ENCODE peak calls at places on chromosomes 11 and 22, in eight cellular contexts. H is ovary; Z is CD8-positive, alpha-beta memory T cell; E is CD4-positive, CD25-positive, alpha-beta regulatory T cell; N is mammary epithelial cell; O is H1; K is body of pancreas; S is OCI-LY7. G is an unnamed sample.

GRCh38 chr11:72578051-72578450 is 96.2 kb downstream of the PDE2A start:
- DNase-seq in E (no peak), O (no peak), S (no peak), H (peak; percentile 15), K (peak; percentile 4), N (no peak), Z (no peak), G (no peak)

GRCh38 chr22:37218399-37218770 is 6.1 kb upstream of the SSTR3 start:
- DNase-seq in S (no peak), E (no peak), K (no peak), H (no peak), Z (no peak), N (no peak), O (no peak), G (no peak)

GRCh38 chr11:69166186-69167115 is 10.7 kb downstream of the SMIM38 start:
- DNase-seq in E (no peak), N (peak; percentile 83), S (peak; percentile 2), Z (no peak), K (peak; percentile 22), O (no peak), H (no peak), G (no peak)

GRCh38 chr11:83140691-83141455 is 16.1 kb upstream of the PCF11 start:
- DNase-seq in K (no peak), N (no peak), H (no peak), O (no peak), Z (no peak), S (peak; percentile 63), E (no peak), G (no peak)

GRCh38 chr11:58927393-58928081 is 11.8 kb upstream of the GLYATL1 start:
- DNase-seq in Z (no peak), K (peak; percentile 67), E (peak; percentile 8), S (peak; percentile 29), H (no peak), O (peak; percentile 84), N (no peak), G (peak; percentile 39)

GRCh38 chr11:84947970-84948600 is 679.1 kb downstream of the DLG2 start:
- DNase-seq in S (no peak), K (no peak), N (peak; percentile 5), Z (no peak), H (no peak), E (no peak), O (no peak), G (no peak)

GRCh38 chr11:133927690-133928627 is 28.8 kb downstream of the IGSF9B start:
- DNase-seq in N (peak; percentile 56), K (peak; percentile 74), O (peak; percentile 89), H (peak; percentile 65), Z (peak; percentile 54), S (peak; percentile 53), E (peak; percentile 63), G (peak; percentile 43)

GRCh38 chr11:115279831-115280761 is 224.1 kb downstream of the CADM1 start:
- DNase-seq in E (no peak), K (no peak), Z (no peak), N (no peak), H (no peak), O (no peak), S (no peak), G (no peak)

GRCh38 chr11:71563401-71563800 is 2.0 kb upstream of the KRTAP5-10 start:
- DNase-seq in H (no peak), S (peak; percentile 34), Z (no peak), N (peak; percentile 55), K (no peak), O (no peak), E (peak; percentile 8), G (no peak)

GRCh38 chr11:100719809-100720221 is 32.7 kb downstream of the ARHGAP42 start:
- DNase-seq in H (peak; percentile 62), N (peak; percentile 79), Z (no peak), E (no peak), K (peak; percentile 68), O (no peak), S (no peak), G (no peak)

GRCh38 chr11:70078095-70078795 is at the start of gene ANO1:
- DNase-seq in K (no peak), N (no peak), S (no peak), O (peak; percentile 61), H (no peak), E (no peak), Z (no peak), G (no peak)

GRCh38 chr11:61011239-61011870 is 39.9 kb downstream of the CD6 start:
- DNase-seq in K (peak; percentile 33), N (no peak), S (no peak), Z (no peak), E (no peak), H (peak; percentile 63), O (no peak), G (no peak)

GRCh38 chr11:61010466-61011238 is 39.2 kb downstream of the CD6 start:
- DNase-seq in E (no peak), O (no peak), Z (no peak), H (no peak), N (no peak), K (no peak), S (no peak), G (no peak)

GRCh38 chr11:61008971-61009370 is 37.5 kb downstream of the CD6 start:
- DNase-seq in K (no peak), S (no peak), O (no peak), Z (no peak), E (no peak), H (no peak), N (no peak), G (no peak)

GRCh38 chr11:61007971-61008896 is 36.8 kb downstream of the CD6 start:
- DNase-seq in K (peak; percentile 35), S (no peak), E (no peak), O (peak; percentile 93), H (no peak), N (no peak), Z (no peak), G (peak; percentile 42)

GRCh38 chr11:61009392-61010275 is 38.2 kb downstream of the CD6 start:
- DNase-seq in E (no peak), H (no peak), K (no peak), Z (no peak), O (no peak), N (no peak), S (no peak), G (no peak)
- H3K4me1 ChIP-seq in E (peaks cover 22% of the 10 kb centered on the region), H (peaks cover 14% of the 10 kb centered on the region), K (peaks cover 25% of the 10 kb centered on the region), Z (peaks cover 36% of the 10 kb centered on the region), O (no peaks in the 10 kb centered on the region), N (peaks cover 8% of the 10 kb centered on the region), S (no peaks in the 10 kb centered on the region), G (peaks cover 5% of the 10 kb centered on the region)

DNA sequence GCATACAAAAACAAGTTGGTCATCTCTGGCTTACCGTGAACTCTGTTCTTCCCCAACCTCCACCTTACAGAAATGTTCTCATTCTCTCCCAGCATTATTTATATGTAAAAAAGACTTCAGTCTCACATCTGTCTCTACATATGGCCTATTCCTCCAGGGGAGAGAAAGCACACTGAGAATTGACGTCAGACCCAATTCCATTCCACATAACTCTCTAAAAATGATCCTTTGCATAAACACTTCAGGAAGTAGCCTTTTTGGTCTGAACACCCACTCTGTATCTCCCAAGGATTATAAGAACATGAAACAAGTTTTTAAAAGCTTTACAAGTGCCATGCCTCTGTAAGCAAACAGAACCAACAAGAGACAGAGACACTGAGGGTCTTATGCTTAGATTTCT is 48.4 kb upstream of the PPP2R1B start:
- DNase-seq in S (no peak), E (no peak), H (no peak), Z (no peak), K (no peak), O (no peak), N (no peak), G (no peak)
- H3K4me3 ChIP-seq in S (no peak overlapping the region), E (no peak overlapping the region), H (no peak overlapping the region), Z (no peak overlapping the region), K (no peak overlapping the region), O (no peak overlapping the region), N (no peak overlapping the region), G (no peak overlapping the region)

DNA sequence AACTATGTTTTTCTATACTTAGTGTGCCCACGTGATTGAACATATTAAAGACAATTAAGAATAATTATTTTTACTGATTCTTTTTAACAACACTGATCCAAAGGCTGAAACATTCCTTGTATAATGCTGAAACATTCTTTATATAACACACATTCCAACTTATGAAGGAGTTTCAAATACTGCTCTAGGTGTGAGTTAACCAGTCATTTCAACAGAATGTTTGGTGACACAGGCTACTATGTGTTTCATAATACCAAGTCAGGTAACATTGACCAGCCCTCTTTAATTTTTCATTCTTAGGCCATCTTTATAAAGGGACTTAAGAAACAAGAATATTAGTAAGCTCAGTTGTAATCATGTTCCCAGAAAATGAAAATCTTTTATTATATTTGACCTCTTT is 136.6 kb downstream of the ELP4 start:
- DNase-seq in O (no peak), K (no peak), N (peak; percentile 26), S (no peak), H (no peak), Z (no peak), E (no peak), G (no peak)
- H3K27ac ChIP-seq in O (no peak overlapping the region), K (no peak overlapping the region), N (peak overlapping the region; percentile 65), S (no peak overlapping the region), H (no peak overlapping the region), Z (no peak overlapping the region), E (no peak overlapping the region), G (no peak overlapping the region)

DNA sequence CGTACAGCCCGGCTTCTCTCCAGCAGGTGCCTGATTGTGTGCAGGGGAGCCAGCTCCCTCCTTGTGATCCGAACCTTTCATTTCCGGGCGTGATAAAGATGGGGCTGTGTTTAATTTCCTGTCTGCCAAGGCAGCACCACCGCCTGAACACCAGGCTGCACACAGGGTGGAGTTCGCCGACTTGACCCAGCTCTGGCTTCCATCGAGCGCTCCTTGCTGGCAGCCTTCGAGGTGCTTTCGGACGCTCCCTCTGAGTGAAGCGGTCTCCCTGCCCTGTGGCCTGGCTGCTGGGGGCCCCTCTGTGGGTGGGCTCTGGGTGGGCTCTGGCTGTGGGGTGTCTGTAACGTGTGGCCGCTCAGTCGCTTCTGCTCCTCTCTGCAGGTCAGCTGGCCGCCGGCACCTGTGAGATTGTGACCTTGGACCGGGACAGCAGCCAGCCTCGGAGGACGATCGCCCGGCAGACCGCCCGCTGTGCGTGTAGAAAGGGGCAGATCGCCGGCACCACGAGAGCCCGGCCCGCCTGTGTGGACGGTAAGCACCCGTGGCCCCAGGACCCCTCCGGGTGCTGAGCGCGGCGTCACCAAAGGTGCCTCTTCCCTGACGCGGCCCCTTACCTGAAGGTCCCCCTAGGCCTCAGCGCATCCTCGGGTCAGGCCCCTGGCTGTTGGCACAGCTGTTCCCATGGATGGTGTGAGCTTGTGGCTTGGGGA is 1181.3 kb downstream of the BRD1 start:
- DNase-seq in K (no peak), S (no peak), N (no peak), E (no peak), H (no peak), O (no peak), Z (no peak), G (no peak)
- H3K4me1 ChIP-seq in K (no peaks in the 10 kb centered on the region), S (no peaks in the 10 kb centered on the region), N (no peaks in the 10 kb centered on the region), E (no peaks in the 10 kb centered on the region), H (peaks cover 6% of the 10 kb centered on the region), O (no peaks in the 10 kb centered on the region), Z (no peaks in the 10 kb centered on the region), G (no peaks in the 10 kb centered on the region)

GRCh38 chr11:64741393-64742086 is 2.4 kb downstream of the RASGRP2 start:
- DNase-seq in H (no peak), S (no peak), Z (no peak), K (no peak), E (no peak), N (no peak), O (peak; percentile 71), G (no peak)
- H3K4me3 ChIP-seq in H (peak overlapping the region; percentile 44), S (peak overlapping the region; percentile 89), Z (peak overlapping the region; percentile 87), K (no peak overlapping the region), E (no peak overlapping the region), N (no peak overlapping the region), O (peak overlapping the region; percentile 51), G (peak overlapping the region; percentile 98)

G was measured in naive thymus-derived CD4-positive, alpha-beta T cell.